ENCODE peak calls at places on chromosomes 12 and 14, in six cellular contexts. R, K, O, V, W and X are unnamed samples.

GRCh38 chr12:124564232-124564958 is 3.0 kb downstream of the NCOR2 start:
- DNase-seq in K (no peak), V (no peak), R (no peak), W (peak), O (no peak), X (no peak)

GRCh38 chr12:132444957-132445883 is 44.7 kb upstream of the FBRSL1 start:
- DNase-seq in W (no peak), V (no peak), R (peak), O (no peak), K (peak), X (peak)

GRCh38 chr12:26668230-26668629 is 164.8 kb downstream of the ITPR2 start:
- DNase-seq in R (no peak), W (no peak), K (no peak), V (no peak), O (no peak), X (no peak)

GRCh38 chr14:68608235-68608962 is 184.5 kb downstream of the ZFP36L1 start:
- DNase-seq in K (peak), V (no peak), O (no peak), R (no peak), W (peak), X (no peak)

GRCh38 chr12:117680311-117680710 is 288.5 kb downstream of the KSR2 start:
- DNase-seq in K (no peak), R (no peak), V (no peak), W (no peak), O (no peak), X (no peak)

GRCh38 chr14:84988391-84988790 is 541.6 kb upstream of the FLRT2 start:
- DNase-seq in W (no peak), V (no peak), K (no peak), O (no peak), R (no peak), X (no peak)

GRCh38 chr14:101187017-101187815 is 283.7 kb upstream of the RTL1 start:
- DNase-seq in K (no peak), O (no peak), W (no peak), V (no peak), R (no peak), X (no peak)

GRCh38 chr12:48247181-48247966 is 44.3 kb upstream of the OR10AD1 start:
- DNase-seq in K (no peak), R (no peak), O (no peak), V (no peak), W (no peak), X (no peak)

GRCh38 chr12:113103756-113104450 is 31.7 kb downstream of the RASAL1 start:
- DNase-seq in W (no peak), R (no peak), K (no peak), O (no peak), V (no peak), X (peak)

GRCh38 chr12:80195143-80195726 is 95.9 kb downstream of the OTOGL start:
- DNase-seq in K (no peak), W (no peak), O (no peak), V (peak), R (no peak), X (peak)

GRCh38 chr12:100114574-100114973 is 28.1 kb downstream of the BLTP3B start:
- DNase-seq in V (no peak), R (no peak), O (no peak), K (no peak), W (no peak), X (no peak)

GRCh38 chr14:52553002-52553670 is 500 bp downstream of the GPR137C start:
- DNase-seq in R (peak), O (peak), K (peak), W (peak), V (no peak), X (peak)

GRCh38 chr12:25783566-25783965 is 174.9 kb upstream of the RASSF8 start:
- DNase-seq in W (no peak), V (no peak), R (no peak), K (no peak), O (no peak), X (no peak)

GRCh38 chr12:109868182-109869051 is 11.9 kb downstream of the GLTP start:
- DNase-seq in W (no peak), K (no peak), R (peak), V (no peak), O (no peak), X (no peak)

GRCh38 chr12:121326996-121327674 is 25.1 kb downstream of the ANAPC5 start:
- DNase-seq in V (no peak), W (no peak), K (no peak), R (no peak), O (no peak), X (no peak)

GRCh38 chr12:120677765-120678473 is 9.0 kb upstream of the MLEC start:
- DNase-seq in K (peak), O (no peak), V (no peak), W (no peak), R (peak), X (no peak)

GRCh38 chr14:54564071-54564798 is 2.7 kb upstream of the SAMD4A start:
- DNase-seq in V (peak), R (no peak), W (no peak), O (no peak), K (no peak), X (no peak)

GRCh38 chr12:74732801-74733200 is 195.2 kb downstream of the ATXN7L3B start:
- DNase-seq in O (no peak), K (no peak), W (no peak), V (no peak), R (no peak), X (no peak)

GRCh38 chr14:68968051-68968450 is 11.1 kb downstream of the ACTN1 start:
- DNase-seq in R (no peak), W (no peak), K (no peak), V (no peak), O (peak), X (peak)

GRCh38 chr12:93094988-93095737 is 166.1 kb upstream of the EEA1 start:
- DNase-seq in V (no peak), W (no peak), K (no peak), O (no peak), R (no peak), X (no peak)

GRCh38 chr12:80936642-80937390 is 918 bp downstream of the LIN7A start:
- DNase-seq in K (peak), W (no peak), O (peak), V (peak), R (peak), X (no peak)

GRCh38 chr14:73567951-73568885 is 795 bp upstream of the ACOT2 start:
- DNase-seq in W (no peak), V (peak), R (no peak), O (no peak), K (no peak), X (no peak)

GRCh38 chr12:114935658-114936057 is 251.7 kb upstream of the TBX3 start:
- DNase-seq in V (no peak), O (no peak), W (no peak), K (no peak), R (no peak), X (no peak)

GRCh38 chr12:107093547-107094448 is at the start of gene CRY1:
- DNase-seq in O (peak), W (peak), V (peak), R (peak), K (peak), X (peak)

GRCh38 chr12:26614217-26614616 is 218.8 kb downstream of the ITPR2 start:
- DNase-seq in O (no peak), W (no peak), K (no peak), V (peak), R (no peak), X (no peak)

GRCh38 chr12:99627459-99627858 is 20.1 kb upstream of the GARIN6 start:
- DNase-seq in K (no peak), W (no peak), O (no peak), V (no peak), R (no peak), X (no peak)

GRCh38 chr14:97177635-97178034 is 380.5 kb downstream of the VRK1 start:
- DNase-seq in K (no peak), V (no peak), R (no peak), O (no peak), W (no peak), X (no peak)

GRCh38 chr14:65164068-65164824 is 61.9 kb upstream of the MAX start:
- DNase-seq in K (no peak), O (no peak), W (no peak), V (peak), R (peak), X (no peak)

GRCh38 chr12:53481957-53482586 is 17.2 kb downstream of the MAP3K12 start:
- DNase-seq in O (peak), W (no peak), R (no peak), V (no peak), K (no peak), X (no peak)

GRCh38 chr12:115963030-115963480 is 314.4 kb downstream of the MED13L start:
- DNase-seq in K (no peak), O (no peak), R (no peak), V (peak), W (no peak), X (no peak)

GRCh38 chr14:86790408-86791364 is 1202.3 kb downstream of the GALC start:
- DNase-seq in O (no peak), W (no peak), R (no peak), K (no peak), V (no peak), X (no peak)

GRCh38 chr14:105094193-105094907 is 29.1 kb upstream of the GPR132 start:
- DNase-seq in O (no peak), R (no peak), V (no peak), W (peak), K (peak), X (no peak)
- H3K4me3 ChIP-seq in O (peak), R (peak), V (peak), W (peak), K (no peak), X (peak)

GRCh38 chr14:77613207-77613606 is 3.2 kb downstream of the SPTLC2 start:
- DNase-seq in V (no peak), R (no peak), W (no peak), O (no peak), K (no peak), X (no peak)
- H3K27ac ChIP-seq in V (no peak), R (no peak), W (no peak), O (no peak), K (no peak), X (no peak)

GRCh38 chr14:45134051-45134958 is at the start of gene FKBP3:
- DNase-seq in O (peak), W (peak), V (peak), R (peak), K (peak), X (peak)
- TF ChIP-seq POLR2A in O (peak), W (peak), V (peak), R (peak), K (no peak), X (peak)

GRCh38 chr14:21863289-21863688 is 189.7 kb upstream of the OR4E1 start:
- DNase-seq in R (no peak), V (no peak), K (no peak), O (no peak), W (no peak), X (no peak)
- H3K4me3 ChIP-seq in R (no peak), V (no peak), K (no peak), O (no peak), W (no peak), X (no peak)

GRCh38 chr12:96211989-96212388 is 17.8 kb downstream of the ELK3 start:
- DNase-seq in O (no peak), R (no peak), W (no peak), V (no peak), K (no peak), X (no peak)
- H3K27ac ChIP-seq in O (peak), R (no peak), W (no peak), V (no peak), K (peak), X (peak)

GRCh38 chr14:34059037-34059924 is 108.4 kb upstream of the EGLN3 start:
- DNase-seq in K (no peak), O (no peak), V (no peak), W (no peak), R (no peak), X (no peak)

GRCh38 chr14:34062353-34062973 is 111.6 kb upstream of the EGLN3 start:
- DNase-seq in W (no peak), V (no peak), K (no peak), O (no peak), R (no peak), X (no peak)

GRCh38 chr14:34060747-34061050 is 109.8 kb upstream of the EGLN3 start:
- DNase-seq in K (no peak), R (no peak), W (no peak), O (no peak), V (no peak), X (no peak)

GRCh38 chr14:34058510-34058909 is 107.6 kb upstream of the EGLN3 start:
- DNase-seq in V (no peak), K (no peak), W (no peak), O (no peak), R (no peak), X (no peak)

GRCh38 chr14:34059925-34060746 is 109.3 kb upstream of the EGLN3 start:
- DNase-seq in W (peak), K (peak), V (peak), O (peak), R (peak), X (peak)
- TF ChIP-seq POLR2A in W (peak), K (peak), V (no peak), O (peak), R (peak), X (peak)

GRCh38 chr12:57739914-57740538 is 1.5 kb upstream of the AGAP2 start:
- DNase-seq in W (no peak), O (no peak), R (no peak), V (no peak), K (no peak), X (no peak)
- H3K4me3 ChIP-seq in W (no peak), O (no peak), R (no peak), V (no peak), K (no peak), X (no peak)

GRCh38 chr14:104284107-104284592 is 145.8 kb downstream of the KIF26A start:
- DNase-seq in K (peak), O (peak), W (peak), V (no peak), R (no peak), X (peak)
- H3K27ac ChIP-seq in K (no peak), O (peak), W (no peak), V (no peak), R (no peak), X (no peak)

GRCh38 chr14:29233188-29233587 is 466.6 kb downstream of the FOXG1 start:
- DNase-seq in W (no peak), K (no peak), R (no peak), V (no peak), O (no peak), X (no peak)
- TF ChIP-seq POLR2A in W (no peak), K (no peak), R (no peak), V (no peak), O (no peak), X (no peak)